ENCODE peak calls at places on chromosomes 13 and 19, in eight cellular contexts. M is osteocyte, U is body of pancreas, I is type B pancreatic cell, S is tibial artery, J is foreskin fibroblast, P is omental fat pad, G is neural progenitor cell. N is an unnamed sample.

GRCh38 chr13:110363009-110363408 is 55.9 kb downstream of the COL4A2 start:
- DNase-seq in M (no peak), U (no peak), I (no peak), S (peak), J (no peak), P (no peak), G (peak), N (no peak)

GRCh38 chr13:113537205-113537604 is 46.7 kb upstream of the DCUN1D2 start:
- DNase-seq in M (no peak), U (no peak), I (no peak), S (peak), J (no peak), P (no peak), G (no peak), N (no peak)

GRCh38 chr13:97762141-97762540 is 191.3 kb upstream of the IPO5 start:
- DNase-seq in M (no peak), U (no peak), I (no peak), S (no peak), J (no peak), P (no peak), G (no peak), N (no peak)

GRCh38 chr19:8158411-8159074 is 9.2 kb upstream of the FBN3 start:
- DNase-seq in M (no peak), U (peak), I (no peak), S (no peak), J (peak), P (no peak), G (peak), N (no peak)

GRCh38 chr13:97307882-97308624 is 85.9 kb downstream of the MBNL2 start:
- DNase-seq in M (no peak), U (peak), I (no peak), S (no peak), J (peak), P (no peak), G (peak), N (no peak)

GRCh38 chr13:114161644-114162532 is 17.2 kb upstream of the CFAP97D2 start:
- DNase-seq in M (no peak), U (peak), I (no peak), S (peak), J (peak), P (peak), G (no peak), N (no peak)

GRCh38 chr19:7486923-7487322 is 1.9 kb downstream of the PEX11G start:
- DNase-seq in M (no peak), U (no peak), I (no peak), S (no peak), J (no peak), P (no peak), G (no peak), N (no peak)

GRCh38 chr19:38697197-38697596 is 47.1 kb downstream of the CAPN12 start:
- DNase-seq in M (no peak), U (no peak), I (no peak), S (no peak), J (peak), P (no peak), G (no peak), N (no peak)

GRCh38 chr13:33069365-33069764 is 53.1 kb downstream of the KL start:
- DNase-seq in M (no peak), U (no peak), I (no peak), S (no peak), J (no peak), P (no peak), G (no peak), N (no peak)

GRCh38 chr13:21238267-21238666 is 61.8 kb downstream of the MRPL57 start:
- DNase-seq in M (no peak), U (no peak), I (no peak), S (no peak), J (no peak), P (no peak), G (no peak), N (no peak)

GRCh38 chr13:21240586-21240985 is 64.1 kb downstream of the MRPL57 start:
- DNase-seq in M (no peak), U (no peak), I (no peak), S (no peak), J (peak), P (no peak), G (no peak), N (no peak)

GRCh38 chr13:21243045-21243842 is 66.8 kb downstream of the MRPL57 start:
- DNase-seq in M (no peak), U (peak), I (no peak), S (no peak), J (peak), P (no peak), G (no peak), N (no peak)

GRCh38 chr13:21243843-21244184 is 67.4 kb downstream of the MRPL57 start:
- DNase-seq in M (no peak), U (no peak), I (no peak), S (no peak), J (no peak), P (no peak), G (no peak), N (no peak)

GRCh38 chr13:21242236-21242635 is 65.8 kb downstream of the MRPL57 start:
- DNase-seq in M (no peak), U (no peak), I (no peak), S (no peak), J (no peak), P (no peak), G (peak), N (no peak)
- TF ChIP-seq CTCF in M (peak), U (no peak), I (peak), S (no peak), J (no peak), P (no peak), G (peak), N (peak)

DNA sequence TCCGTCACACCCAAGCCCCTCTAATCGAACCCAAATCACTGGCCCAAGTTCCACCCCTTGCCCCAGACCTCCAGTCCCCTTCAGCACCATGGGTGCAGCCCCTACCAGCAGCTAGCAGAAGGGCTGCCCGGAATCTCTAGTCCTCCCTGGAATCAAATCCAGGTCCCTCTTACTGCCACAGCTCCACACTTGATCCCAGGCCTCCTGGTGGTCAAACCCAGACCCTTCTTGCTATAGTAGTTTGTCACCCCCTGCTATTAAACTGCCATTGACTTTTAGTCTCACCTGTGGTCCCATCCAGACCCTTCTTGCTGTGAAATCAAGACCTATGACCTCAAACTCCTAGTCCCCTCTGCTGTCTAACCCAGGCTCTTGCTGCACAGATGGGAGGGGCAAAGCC is 8.7 kb downstream of the HIPK4 start:
- DNase-seq in M (no peak), U (no peak), I (no peak), S (no peak), J (no peak), P (no peak), G (no peak), N (no peak)
- TF ChIP-seq CTCF in M (no peak), U (no peak), I (peak), S (no peak), J (peak), P (no peak), G (no peak), N (no peak)

DNA sequence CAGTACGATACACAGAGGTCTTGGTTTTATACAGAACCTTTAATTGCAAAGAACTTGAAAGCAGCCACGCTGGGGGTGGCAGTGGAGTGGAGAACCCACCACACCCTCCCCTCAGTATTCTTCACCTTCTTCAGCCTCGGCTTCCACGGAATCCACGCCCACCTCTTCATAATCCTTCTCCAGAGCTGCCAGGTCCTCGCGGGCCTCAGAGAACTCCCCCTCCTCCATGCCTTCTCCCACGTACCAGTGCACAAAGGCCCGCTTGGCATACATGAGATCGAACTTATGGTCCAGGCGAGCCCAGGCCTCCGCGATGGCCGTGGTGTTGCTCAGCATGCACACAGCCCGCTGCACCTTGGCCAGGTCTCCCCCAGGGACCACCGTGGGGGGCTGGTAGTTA is 7.9 kb downstream of the TUBA3C start:
- DNase-seq in M (no peak), U (no peak), I (no peak), S (no peak), J (no peak), P (no peak), G (no peak), N (no peak)
- TF ChIP-seq CTCF in M (no peak), U (no peak), I (no peak), S (no peak), J (no peak), P (no peak), G (no peak), N (no peak)

GRCh38 chr19:4730740-4731171 is 7.1 kb upstream of the DPP9 start:
- DNase-seq in M (no peak), U (peak), I (no peak), S (no peak), J (peak), P (no peak), G (no peak), N (no peak)

GRCh38 chr19:4737955-4738580 is 14.4 kb upstream of the DPP9 start:
- DNase-seq in M (no peak), U (no peak), I (no peak), S (no peak), J (no peak), P (no peak), G (peak), N (no peak)

GRCh38 chr19:4733755-4734345 is 10.2 kb upstream of the DPP9 start:
- DNase-seq in M (no peak), U (no peak), I (no peak), S (no peak), J (no peak), P (no peak), G (no peak), N (no peak)

DNA sequence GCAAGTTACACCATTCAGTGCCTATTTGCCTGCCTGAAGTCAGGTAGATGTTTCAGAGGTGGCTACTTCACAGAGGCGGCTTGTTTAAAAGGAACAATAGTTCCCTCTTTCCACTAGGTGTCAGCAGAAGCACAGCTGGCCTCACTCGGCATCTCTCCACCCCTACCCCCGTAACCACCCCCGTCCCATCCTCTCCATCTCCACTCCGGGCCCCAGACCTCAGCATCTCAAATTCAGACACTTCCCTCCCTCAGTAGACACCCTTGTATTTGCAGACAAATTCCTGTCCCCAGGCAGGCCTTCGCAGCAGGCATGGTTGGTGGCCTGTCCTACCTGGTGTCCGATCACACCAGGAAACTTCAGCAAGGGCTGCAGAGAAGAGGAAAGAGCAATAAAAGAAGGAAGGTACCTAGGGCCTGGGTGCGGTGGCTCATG is 9.1 kb upstream of the DPP9 start:
- DNase-seq in M (no peak), U (peak), I (no peak), S (no peak), J (peak), P (no peak), G (peak), N (peak)
- TF ChIP-seq CTCF in M (peak), U (peak), I (peak), S (peak), J (peak), P (no peak), G (peak), N (peak)

GRCh38 chr19:43624933-43625332 is 5.5 kb upstream of the ZNF428 start:
- DNase-seq in M (no peak), U (peak), I (no peak), S (no peak), J (peak), P (peak), G (peak), N (no peak)
- TF ChIP-seq CTCF in M (no peak), U (no peak), I (no peak), S (no peak), J (no peak), P (no peak), G (peak), N (no peak)

N was measured in D721Med.